ENCODE peak calls at places on chromosomes 4 and X, in seven cellular contexts. B is occipital lobe; T is stimulated activated CD8-positive, alpha-beta memory T cell treated with anti-CD3 and anti-CD28 coated beads, Interleukin-12 subunit alpha, Interleukin-12 subunit beta, amount 100 ng/mL, for 1 hour; J is CD4-positive, alpha-beta T cell; A is cardiac muscle cell; Y is AG09309; N is lung. K is an unnamed sample.
A peak's percentile ranks its signal among the peaks of the same experiment; 100 is the strongest.

GRCh38 chr4:2796261-2797187 is 3.6 kb downstream of the SH3BP2 start:
- DNase-seq in N (no peak), Y (peak; percentile 31), A (no peak), B (no peak), J (no peak), T (no peak), K (no peak)

GRCh38 chrX:70398899-70399298 is 24.2 kb upstream of the GDPD2 start:
- DNase-seq in N (no peak), T (no peak), J (no peak), Y (no peak), B (no peak), A (no peak), K (no peak)

GRCh38 chrX:135345328-135345645 is 36.0 kb downstream of the ETDC start:
- DNase-seq in J (no peak), T (no peak), N (no peak), A (no peak), Y (peak; percentile 63), B (no peak), K (no peak)

GRCh38 chrX:47751670-47752069 is 85.0 kb upstream of the ZNF81 start:
- DNase-seq in A (peak; percentile 65), T (no peak), N (no peak), B (no peak), Y (no peak), J (peak; percentile 21), K (no peak)

GRCh38 chrX:140815868-140816267 is 106.3 kb downstream of the LINC00632 start:
- DNase-seq in N (no peak), A (no peak), J (no peak), T (no peak), Y (peak; percentile 2), B (no peak), K (no peak)

GRCh38 chrX:68989865-68990606 is 161.2 kb downstream of the EFNB1 start:
- DNase-seq in N (no peak), J (no peak), Y (peak; percentile 28), B (no peak), T (no peak), A (peak; percentile 81), K (no peak)

GRCh38 chr4:106140601-106141000 is 175.4 kb downstream of the TBCK start:
- DNase-seq in N (no peak), B (no peak), T (no peak), A (no peak), Y (no peak), J (no peak), K (no peak)

GRCh38 chr4:82643994-82644730 is 82.4 kb upstream of the TMEM150C start:
- DNase-seq in J (no peak), B (no peak), T (no peak), A (no peak), Y (peak; percentile 46), N (no peak), K (no peak)

GRCh38 chr4:107453987-107454386 is 266.0 kb downstream of the PAPSS1 start:
- DNase-seq in N (no peak), Y (no peak), B (no peak), J (no peak), T (no peak), A (no peak), K (no peak)

GRCh38 chr4:158856852-158857251 is 88.0 kb downstream of the FNIP2 start:
- DNase-seq in B (no peak), J (no peak), Y (peak; percentile 17), T (no peak), A (peak; percentile 20), N (no peak), K (no peak)

GRCh38 chr4:3263053-3263958 is 14.3 kb downstream of the MSANTD1 start:
- DNase-seq in Y (no peak), B (no peak), A (no peak), N (no peak), J (no peak), T (no peak), K (no peak)

GRCh38 chr4:6907658-6908191 is 1.9 kb upstream of the TBC1D14 start:
- DNase-seq in T (no peak), J (peak; percentile 30), Y (no peak), B (no peak), A (peak; percentile 59), N (no peak), K (no peak)

GRCh38 chr4:113646456-113646809 is 115.1 kb downstream of the CAMK2D start:
- DNase-seq in T (no peak), N (no peak), A (peak; percentile 9), J (no peak), B (no peak), Y (no peak), K (no peak)

GRCh38 chrX:24643116-24643515 is 4.0 kb downstream of the PCYT1B start:
- DNase-seq in J (no peak), N (no peak), A (no peak), B (no peak), Y (no peak), T (no peak), K (no peak)

GRCh38 chr4:71553605-71554004 is 214.8 kb downstream of the SLC4A4 start:
- DNase-seq in A (peak; percentile 24), N (no peak), B (no peak), J (no peak), Y (peak; percentile 52), T (no peak), K (peak; percentile 40)

GRCh38 chrX:12443534-12444098 is 305.3 kb downstream of the FRMPD4 start:
- DNase-seq in Y (no peak), N (no peak), T (no peak), J (no peak), B (no peak), A (no peak), K (no peak)

GRCh38 chr4:151688003-151688784 is 72.6 kb downstream of the GATB start:
- DNase-seq in B (no peak), J (no peak), T (no peak), A (peak; percentile 39), N (no peak), Y (no peak), K (no peak)

GRCh38 chr4:40056722-40057539 is at the start of gene N4BP2:
- DNase-seq in B (peak; percentile 65), A (peak; percentile 94), Y (no peak), T (peak; percentile 41), N (peak; percentile 89), J (peak; percentile 78), K (peak; percentile 72)

GRCh38 chr4:7462509-7462971 is 27.8 kb upstream of the PSAPL1 start:
- DNase-seq in J (no peak), N (no peak), T (no peak), A (peak; percentile 63), Y (no peak), B (peak; percentile 37), K (peak; percentile 59)

GRCh38 chr4:1826531-1827350 is 29.2 kb downstream of the LETM1 start:
- DNase-seq in T (no peak), B (no peak), J (no peak), A (no peak), Y (no peak), N (no peak), K (no peak)

GRCh38 chr4:54942735-54943134 is 182.7 kb downstream of the KDR start:
- DNase-seq in B (no peak), J (peak; percentile 35), A (no peak), T (no peak), Y (no peak), N (no peak), K (no peak)

GRCh38 chr4:23068756-23069155 is 376.0 kb downstream of the GBA3 start:
- DNase-seq in B (no peak), A (no peak), J (no peak), N (no peak), T (no peak), Y (no peak), K (no peak)

GRCh38 chrX:110204986-110205385 is 112.9 kb downstream of the AMMECR1 start:
- DNase-seq in N (no peak), Y (peak; percentile 62), B (no peak), T (no peak), J (no peak), A (no peak), K (no peak)

GRCh38 chr4:53461244-53461643 is 83.8 kb downstream of the FIP1L1 start:
- DNase-seq in A (no peak), Y (no peak), B (no peak), J (no peak), T (no peak), N (no peak), K (no peak)

GRCh38 chr4:188930822-188931221 is 791.6 kb downstream of the TRIML1 start:
- DNase-seq in B (no peak), N (no peak), A (no peak), Y (no peak), T (no peak), J (no peak), K (no peak)

GRCh38 chrX:150429577-150429976 is 66.5 kb downstream of the MAMLD1 start:
- DNase-seq in T (no peak), Y (peak; percentile 64), J (no peak), N (no peak), A (no peak), B (no peak), K (no peak)

K was measured in hippocampal formation.